ENCODE peak calls at places on chromosome 14, in six cellular contexts. F is WTC11, D is breast epithelium, E is uterus, S is cardiac fibroblast, O is mammary epithelial cell. J is an unnamed sample.

GRCh38 chr14:63952933-63953437 is 100.2 kb downstream of the SYNE2 start:
- DNase-seq in S (peak), O (no peak), F (no peak), E (no peak), D (no peak), J (no peak)

GRCh38 chr14:103597623-103598372 is 31.2 kb upstream of the KLC1 start:
- DNase-seq in S (peak), E (peak), D (no peak), F (no peak), O (peak), J (peak)

GRCh38 chr14:54300881-54301280 is 95.9 kb upstream of the CDKN3 start:
- DNase-seq in E (no peak), D (no peak), O (no peak), S (no peak), F (no peak), J (no peak)

GRCh38 chr14:106208794-106209193 is 682.4 kb downstream of the TMEM121 start:
- DNase-seq in D (no peak), E (no peak), O (no peak), S (no peak), F (no peak), J (no peak)

GRCh38 chr14:32258574-32258973 is 55.5 kb upstream of the RNU6-8 start:
- DNase-seq in E (peak), D (no peak), S (peak), O (no peak), F (no peak), J (no peak)

GRCh38 chr14:95527392-95528002 is 7.4 kb upstream of the GLRX5 start:
- DNase-seq in D (no peak), S (peak), O (no peak), E (peak), F (no peak), J (peak)

GRCh38 chr14:51533160-51533559 is 118.5 kb upstream of the FRMD6 start:
- DNase-seq in E (no peak), D (no peak), O (peak), F (no peak), S (no peak), J (no peak)

GRCh38 chr14:77603031-77603430 is 13.4 kb downstream of the SPTLC2 start:
- DNase-seq in F (no peak), D (no peak), O (no peak), E (no peak), S (no peak), J (no peak)

GRCh38 chr14:69879175-69880047 is at the start of gene SMOC1:
- DNase-seq in O (peak), E (no peak), F (peak), D (no peak), S (peak), J (no peak)

GRCh38 chr14:72916174-72916573 is 10.1 kb upstream of the DCAF4 start:
- DNase-seq in F (no peak), O (peak), S (no peak), E (no peak), D (no peak), J (no peak)

GRCh38 chr14:91439345-91439744 is 21.7 kb upstream of the CCDC88C start:
- DNase-seq in S (no peak), E (no peak), F (no peak), D (no peak), O (no peak), J (no peak)
- TF ChIP-seq CTCF in S (no peak), E (no peak), F (no peak), D (no peak), O (no peak), J (no peak)

DNA sequence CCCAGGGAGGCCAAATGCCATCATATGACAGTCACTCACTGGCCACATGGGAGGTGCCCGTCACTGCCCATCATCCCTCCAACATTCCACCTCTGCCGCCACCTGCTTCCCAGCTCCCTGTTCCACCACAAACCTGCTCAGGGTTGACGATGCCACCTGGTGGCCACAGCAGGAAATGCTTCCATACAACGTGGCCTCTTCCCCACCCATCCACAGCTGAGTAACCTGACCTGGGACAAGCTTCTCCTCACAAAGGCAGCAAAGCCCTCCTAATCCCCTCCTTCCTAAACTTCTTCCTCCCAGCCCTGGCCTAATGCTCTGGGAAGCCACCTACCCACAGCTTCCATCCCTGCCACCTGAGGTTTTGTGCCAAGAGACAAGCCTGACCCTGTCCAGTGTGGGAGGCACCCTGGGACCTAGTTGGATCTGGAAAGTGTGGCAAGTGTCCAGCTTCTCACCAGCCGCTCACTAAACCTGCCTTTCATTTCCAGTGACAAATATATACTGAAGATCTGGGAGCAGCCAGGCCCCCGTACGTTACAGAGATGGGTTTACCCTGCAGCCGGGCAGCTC is 4.3 kb downstream of the DEGS2 start:
- DNase-seq in E (no peak), F (peak), D (no peak), O (no peak), S (no peak), J (no peak)
- TF ChIP-seq CTCF in E (peak), F (peak), D (peak), O (peak), S (peak), J (no peak)

GRCh38 chr14:100193417-100194357 is 34.2 kb upstream of the DEGS2 start:
- DNase-seq in F (no peak), D (no peak), E (peak), O (peak), S (no peak), J (no peak)
- TF ChIP-seq CTCF in F (no peak), D (no peak), E (no peak), O (no peak), S (no peak), J (no peak)

DNA sequence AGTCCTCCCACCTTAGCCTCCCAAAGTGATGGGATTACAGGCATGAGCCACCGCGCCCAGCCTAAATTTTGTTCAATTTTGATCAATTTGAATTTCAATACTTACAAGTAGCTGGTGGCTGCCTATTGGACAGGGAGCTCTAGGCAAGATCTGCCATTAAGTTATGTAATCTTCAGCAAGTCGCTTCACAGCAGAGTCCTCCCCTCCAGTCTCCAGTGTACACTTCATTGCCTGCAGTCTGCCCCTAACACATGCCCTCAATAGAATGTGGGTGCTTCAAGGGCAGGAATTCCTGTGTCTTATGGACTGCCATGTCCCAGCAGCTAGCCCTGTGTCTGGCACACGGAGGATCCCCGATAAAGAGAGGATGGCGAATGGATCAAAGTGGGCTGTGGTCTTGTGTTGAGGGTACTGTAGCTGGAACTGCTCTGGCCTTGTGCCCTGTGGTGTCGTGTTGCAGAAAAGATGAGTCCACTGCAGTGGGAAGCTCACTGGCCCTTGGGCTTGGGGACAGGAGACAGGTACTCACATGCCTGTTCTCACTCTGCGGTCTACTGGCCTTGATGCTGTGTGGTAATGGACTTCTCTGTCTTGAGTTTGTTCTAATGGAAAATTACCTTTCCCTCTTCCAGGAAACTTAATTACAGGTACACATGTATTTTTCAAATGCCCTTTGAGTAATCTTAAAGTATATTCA is 67.6 kb downstream of the TECPR2 start:
- DNase-seq in O (peak), F (no peak), S (no peak), D (no peak), E (no peak), J (no peak)
- TF ChIP-seq CTCF in O (no peak), F (no peak), S (no peak), D (no peak), E (no peak), J (no peak)

GRCh38 chr14:60508363-60508706 is 611 bp upstream of the SIX6 start:
- DNase-seq in F (no peak), D (no peak), E (no peak), O (no peak), S (no peak), J (no peak)
- TF ChIP-seq CTCF in F (no peak), D (no peak), E (no peak), O (no peak), S (no peak), J (no peak)

GRCh38 chr14:30005114-30005698 is 77.6 kb upstream of the PRKD1 start:
- DNase-seq in F (no peak), E (no peak), S (peak), D (no peak), O (peak), J (no peak)
- TF ChIP-seq CTCF in F (peak), E (peak), S (peak), D (no peak), O (peak), J (peak)

GRCh38 chr14:61193471-61193870 is 87.7 kb downstream of the TMEM30B start:
- DNase-seq in O (no peak), E (no peak), D (no peak), S (no peak), F (no peak), J (no peak)

GRCh38 chr14:61196034-61196433 is 85.1 kb downstream of the TMEM30B start:
- DNase-seq in F (no peak), O (no peak), S (no peak), E (no peak), D (no peak), J (no peak)

GRCh38 chr14:61192970-61193369 is 88.2 kb downstream of the TMEM30B start:
- DNase-seq in F (no peak), E (no peak), S (no peak), O (no peak), D (no peak), J (no peak)

GRCh38 chr14:61197416-61197815 is 83.7 kb downstream of the TMEM30B start:
- DNase-seq in D (no peak), E (no peak), S (no peak), O (no peak), F (no peak), J (no peak)

DNA sequence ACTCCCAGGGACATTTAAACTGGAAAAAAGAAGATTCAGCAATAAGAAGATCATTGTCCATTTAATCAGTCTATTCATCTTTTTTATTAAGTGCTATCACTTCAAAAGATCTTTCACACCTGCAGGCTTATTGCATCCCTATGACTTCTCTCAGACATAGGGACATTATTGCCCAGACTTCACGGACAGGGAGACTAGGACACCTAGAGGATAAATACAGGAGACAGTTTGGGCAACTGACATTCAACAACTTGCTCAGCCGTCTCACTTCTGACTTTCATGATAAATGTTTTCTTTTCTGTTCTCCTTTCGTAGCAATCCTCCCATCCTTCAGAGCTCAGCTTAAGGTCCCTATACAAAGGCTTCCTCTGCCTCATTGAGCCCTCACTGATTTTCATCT is 84.3 kb downstream of the TMEM30B start:
- DNase-seq in E (no peak), O (peak), S (peak), F (no peak), D (no peak), J (no peak)
- TF ChIP-seq CTCF in E (no peak), O (peak), S (no peak), F (no peak), D (no peak), J (no peak)

GRCh38 chr14:105206873-105207272 is 25.8 kb upstream of the NUDT14 start:
- DNase-seq in D (no peak), S (no peak), O (no peak), F (no peak), E (no peak), J (no peak)

GRCh38 chr14:105207996-105208737 is 27.1 kb upstream of the NUDT14 start:
- DNase-seq in O (no peak), S (no peak), D (no peak), F (no peak), E (no peak), J (no peak)

GRCh38 chr14:105209091-105209490 is 28.0 kb upstream of the NUDT14 start:
- DNase-seq in F (no peak), S (no peak), E (no peak), D (no peak), O (no peak), J (no peak)

GRCh38 chr14:105208738-105209075 is 27.6 kb upstream of the NUDT14 start:
- DNase-seq in F (no peak), S (no peak), D (no peak), O (no peak), E (no peak), J (no peak)

GRCh38 chr14:105207460-105207901 is 26.4 kb upstream of the NUDT14 start:
- DNase-seq in S (no peak), D (no peak), F (peak), O (no peak), E (no peak), J (no peak)
- TF ChIP-seq CTCF in S (no peak), D (no peak), F (no peak), O (no peak), E (no peak), J (no peak)

GRCh38 chr14:34875031-34875922 is at the start of gene BAZ1A:
- DNase-seq in D (peak), F (no peak), O (peak), S (peak), E (peak), J (no peak)

GRCh38 chr14:34872822-34873590 is 2.2 kb downstream of the BAZ1A start:
- DNase-seq in O (peak), F (no peak), E (peak), S (peak), D (no peak), J (no peak)

GRCh38 chr14:34873591-34874385 is 1.4 kb downstream of the BAZ1A start:
- DNase-seq in D (peak), O (peak), F (peak), E (peak), S (peak), J (peak)

DNA sequence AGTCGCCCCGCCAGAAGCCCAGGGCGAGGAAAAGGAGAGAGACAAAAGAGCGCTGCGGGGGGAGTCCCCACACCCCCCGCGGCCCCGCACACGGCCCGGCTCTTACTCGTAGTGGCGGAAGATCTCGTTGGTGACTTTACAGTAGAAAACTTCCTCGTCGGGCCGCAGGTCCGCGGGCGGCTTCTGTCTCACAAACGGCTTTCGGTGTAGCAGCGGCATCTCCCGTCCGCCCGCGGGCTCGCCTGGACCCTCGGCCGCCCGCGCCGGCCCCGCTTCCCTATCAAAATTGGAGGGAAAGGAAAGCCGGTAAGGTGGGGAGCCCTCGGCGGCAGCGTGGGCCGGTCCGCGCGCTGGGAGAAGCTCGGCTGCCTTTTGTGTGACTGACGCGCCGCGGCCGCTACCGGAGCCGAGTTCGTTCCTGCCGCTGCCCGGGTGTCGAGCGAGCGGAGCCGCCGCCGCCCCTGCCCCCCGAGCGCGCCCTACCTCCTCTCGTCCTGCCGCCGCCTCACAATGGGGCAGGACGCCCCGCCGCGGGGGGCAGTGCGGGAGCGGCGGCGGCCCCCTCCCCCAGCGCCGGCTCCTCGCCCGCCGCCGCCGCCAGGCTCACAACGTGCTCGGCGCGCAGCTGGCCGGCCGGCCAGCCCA is 652 bp downstream of the BAZ1A start:
- DNase-seq in E (peak), D (peak), F (peak), S (peak), O (peak), J (peak)
- TF ChIP-seq CTCF in E (no peak), D (no peak), F (no peak), S (no peak), O (peak), J (no peak)